ENCODE peak calls at places on chromosomes 7 and 10, in eight cellular contexts. L is mucosa of gallbladder; P is activated effector memory CD4-positive, alpha-beta T cell treated with Interleukin-2 at 50 U/mL for 16 hours; C is thoracic aorta; B is activated naive CD4-positive, alpha-beta T cell treated with anti-CD3 and anti-CD28 coated beads, Interleukin-2, amount 10 ng/mL, durations not matched to agents 7 days and 5 days; F is MM.1S; J is AG20443; O is heart left ventricle. Z is an unnamed sample.

GRCh38 chr7:102875700-102876192 is 37.1 kb upstream of the LRRC17 start:
- DNase-seq in L (peak), P (no peak), C (peak), B (no peak), F (no peak), J (peak), O (no peak), Z (no peak)

GRCh38 chr10:72276421-72277339 is 3.0 kb downstream of the DDIT4 start:
- DNase-seq in L (peak), P (no peak), C (no peak), B (no peak), F (no peak), J (peak), O (no peak), Z (no peak)

GRCh38 chr10:114471906-114472873 is 67.9 kb upstream of the AFAP1L2 start:
- DNase-seq in L (peak), P (no peak), C (no peak), B (no peak), F (no peak), J (no peak), O (no peak), Z (no peak)

GRCh38 chr10:34907743-34908425 is 92.8 kb upstream of the PARD3 start:
- DNase-seq in L (no peak), P (no peak), C (no peak), B (no peak), F (no peak), J (no peak), O (no peak), Z (no peak)

GRCh38 chr7:48224042-48224441 is 52.8 kb downstream of the ABCA13 start:
- DNase-seq in L (no peak), P (no peak), C (no peak), B (no peak), F (no peak), J (no peak), O (no peak), Z (no peak)

GRCh38 chr10:36677170-36677768 is 448.1 kb upstream of the ANKRD30A start:
- DNase-seq in L (no peak), P (no peak), C (no peak), B (no peak), F (no peak), J (peak), O (no peak), Z (no peak)

GRCh38 chr7:127995157-127995865 is 35.9 kb downstream of the LRRC4 start:
- DNase-seq in L (no peak), P (no peak), C (no peak), B (no peak), F (no peak), J (peak), O (no peak), Z (no peak)

GRCh38 chr7:1019255-1019785 is 25.0 kb upstream of the GPR146 start:
- DNase-seq in L (no peak), P (no peak), C (no peak), B (no peak), F (no peak), J (no peak), O (no peak), Z (no peak)

GRCh38 chr7:41809487-41810257 is 106.8 kb upstream of the INHBA start:
- DNase-seq in L (no peak), P (no peak), C (no peak), B (no peak), F (no peak), J (peak), O (no peak), Z (no peak)

GRCh38 chr7:98921608-98922372 is 43.5 kb downstream of the TRRAP start:
- DNase-seq in L (no peak), P (no peak), C (no peak), B (no peak), F (no peak), J (no peak), O (no peak), Z (no peak)

GRCh38 chr7:90178592-90179279 is 24.5 kb downstream of the STEAP1 start:
- DNase-seq in L (no peak), P (no peak), C (no peak), B (no peak), F (peak), J (peak), O (no peak), Z (no peak)

GRCh38 chr10:86375204-86375603 is 8.6 kb upstream of the GRID1 start:
- DNase-seq in L (no peak), P (no peak), C (no peak), B (no peak), F (no peak), J (no peak), O (no peak), Z (no peak)

GRCh38 chr7:139232377-139232717 is 1.3 kb downstream of the UBN2 start:
- DNase-seq in L (no peak), P (no peak), C (no peak), B (no peak), F (peak), J (no peak), O (no peak), Z (peak)